ENCODE peak calls at places on chromosome 17, in five cellular contexts. One of them, this sample, is unnamed.

GRCh38 chr17:50482110-50482509 is 3.5 kb downstream of the RSAD1 start:
- DNase-seq in body of pancreas: no peak
- DNase-seq in heart left ventricle: peak
- DNase-seq in A549: no peak
- DNase-seq in IMR-90: no peak
- DNase-seq in this sample: no peak

GRCh38 chr17:77353684-77354419 is 213.1 kb downstream of the SEC14L1 start:
- DNase-seq in body of pancreas: no peak
- DNase-seq in heart left ventricle: no peak
- DNase-seq in A549: no peak
- DNase-seq in IMR-90: peak
- DNase-seq in this sample: no peak

GRCh38 chr17:16444258-16444886 is 29.0 kb downstream of the TRPV2 start:
- DNase-seq in body of pancreas: peak
- DNase-seq in heart left ventricle: no peak
- DNase-seq in A549: no peak
- DNase-seq in IMR-90: no peak
- DNase-seq in this sample: no peak

GRCh38 chr17:64781394-64781793 is 119.3 kb upstream of the SMURF2 start:
- DNase-seq in body of pancreas: peak
- DNase-seq in heart left ventricle: peak
- DNase-seq in A549: no peak
- DNase-seq in IMR-90: no peak
- DNase-seq in this sample: no peak

GRCh38 chr17:13362341-13363122 is 239.2 kb downstream of the HS3ST3A1 start:
- DNase-seq in body of pancreas: no peak
- DNase-seq in heart left ventricle: no peak
- DNase-seq in A549: no peak
- DNase-seq in IMR-90: peak
- DNase-seq in this sample: no peak

GRCh38 chr17:43667506-43668438 is 6.0 kb upstream of the MEOX1 start:
- DNase-seq in body of pancreas: no peak
- DNase-seq in heart left ventricle: peak
- DNase-seq in A549: no peak
- DNase-seq in IMR-90: peak
- DNase-seq in this sample: no peak

GRCh38 chr17:47203984-47204721 is 5.0 kb upstream of the MYL4 start:
- DNase-seq in body of pancreas: no peak
- DNase-seq in heart left ventricle: no peak
- DNase-seq in A549: no peak
- DNase-seq in IMR-90: peak
- DNase-seq in this sample: no peak

GRCh38 chr17:79003661-79004411 is 5.7 kb downstream of the CANT1 start:
- DNase-seq in body of pancreas: no peak
- DNase-seq in heart left ventricle: no peak
- DNase-seq in A549: no peak
- DNase-seq in IMR-90: no peak
- DNase-seq in this sample: no peak

GRCh38 chr17:67244621-67245072 is 349 bp downstream of the HELZ start:
- DNase-seq in body of pancreas: no peak
- DNase-seq in heart left ventricle: peak
- DNase-seq in A549: peak
- DNase-seq in IMR-90: no peak
- DNase-seq in this sample: peak

GRCh38 chr17:4119299-4119698 is 23.5 kb downstream of the ZZEF1 start:
- DNase-seq in body of pancreas: no peak
- DNase-seq in heart left ventricle: no peak
- DNase-seq in A549: no peak
- DNase-seq in IMR-90: no peak
- DNase-seq in this sample: no peak

GRCh38 chr17:42436401-42436800 is 13.3 kb upstream of the CAVIN1 start:
- DNase-seq in body of pancreas: peak
- DNase-seq in heart left ventricle: no peak
- DNase-seq in A549: no peak
- DNase-seq in IMR-90: peak
- DNase-seq in this sample: no peak

GRCh38 chr17:31517524-31517923 is 126.0 kb downstream of the RAB11FIP4 start:
- DNase-seq in body of pancreas: no peak
- DNase-seq in heart left ventricle: no peak
- DNase-seq in A549: no peak
- DNase-seq in IMR-90: no peak
- DNase-seq in this sample: no peak

GRCh38 chr17:27319536-27320221 is 25.8 kb downstream of the WSB1 start:
- DNase-seq in body of pancreas: peak
- DNase-seq in heart left ventricle: peak
- DNase-seq in A549: no peak
- DNase-seq in IMR-90: peak
- DNase-seq in this sample: no peak

GRCh38 chr17:7120123-7120522 is 5.5 kb upstream of the ASGR2 start:
- DNase-seq in body of pancreas: no peak
- DNase-seq in heart left ventricle: no peak
- DNase-seq in A549: no peak
- DNase-seq in IMR-90: no peak
- DNase-seq in this sample: no peak

GRCh38 chr17:67829331-67829730 is 4.0 kb downstream of the BPTF start:
- DNase-seq in body of pancreas: no peak
- DNase-seq in heart left ventricle: no peak
- DNase-seq in A549: no peak
- DNase-seq in IMR-90: no peak
- DNase-seq in this sample: no peak

GRCh38 chr17:63477471-63478440 is 895 bp downstream of the ACE start:
- DNase-seq in body of pancreas: no peak
- DNase-seq in heart left ventricle: no peak
- DNase-seq in A549: no peak
- DNase-seq in IMR-90: no peak
- DNase-seq in this sample: no peak

GRCh38 chr17:42424991-42425610 is 2.0 kb upstream of the CAVIN1 start:
- DNase-seq in body of pancreas: no peak
- DNase-seq in heart left ventricle: no peak
- DNase-seq in A549: no peak
- DNase-seq in IMR-90: peak
- DNase-seq in this sample: no peak

GRCh38 chr17:60139438-60140285 is 10.1 kb upstream of the CA4 start:
- DNase-seq in body of pancreas: peak
- DNase-seq in heart left ventricle: peak
- DNase-seq in A549: peak
- DNase-seq in IMR-90: peak
- DNase-seq in this sample: no peak

GRCh38 chr17:73482674-73483293 is 161.5 kb downstream of the SDK2 start:
- DNase-seq in body of pancreas: no peak
- DNase-seq in heart left ventricle: no peak
- DNase-seq in A549: no peak
- DNase-seq in IMR-90: no peak
- DNase-seq in this sample: no peak

GRCh38 chr17:58265902-58266875 is 14.5 kb downstream of the MPO start:
- DNase-seq in body of pancreas: no peak
- DNase-seq in heart left ventricle: no peak
- DNase-seq in A549: no peak
- DNase-seq in IMR-90: no peak
- DNase-seq in this sample: no peak

GRCh38 chr17:63022567-63022966 is 56.5 kb downstream of the TANC2 start:
- DNase-seq in body of pancreas: no peak
- DNase-seq in heart left ventricle: no peak
- DNase-seq in A549: no peak
- DNase-seq in IMR-90: no peak
- DNase-seq in this sample: no peak

GRCh38 chr17:57507828-57508227 is 237.3 kb downstream of the CCDC182 start:
- DNase-seq in body of pancreas: no peak
- DNase-seq in heart left ventricle: no peak
- DNase-seq in A549: no peak
- DNase-seq in IMR-90: no peak
- DNase-seq in this sample: no peak

GRCh38 chr17:4747847-4748246 is 8.1 kb upstream of the CXCL16 start:
- DNase-seq in body of pancreas: peak
- DNase-seq in heart left ventricle: no peak
- DNase-seq in A549: no peak
- DNase-seq in IMR-90: no peak
- DNase-seq in this sample: no peak

GRCh38 chr17:78357687-78358537 is 2.0 kb downstream of the SOCS3 start:
- DNase-seq in body of pancreas: no peak
- DNase-seq in heart left ventricle: no peak
- DNase-seq in A549: no peak
- DNase-seq in IMR-90: no peak
- DNase-seq in this sample: peak

GRCh38 chr17:73616120-73616872 is 27.9 kb downstream of the SDK2 start:
- DNase-seq in body of pancreas: no peak
- DNase-seq in heart left ventricle: peak
- DNase-seq in A549: no peak
- DNase-seq in IMR-90: no peak
- DNase-seq in this sample: no peak

GRCh38 chr17:46190763-46191162 is 2.5 kb downstream of the KANSL1 start:
- DNase-seq in body of pancreas: no peak
- DNase-seq in heart left ventricle: no peak
- DNase-seq in A549: no peak
- DNase-seq in IMR-90: peak
- DNase-seq in this sample: no peak

GRCh38 chr17:68792042-68792685 is 163.0 kb downstream of the ABCA8 start:
- DNase-seq in body of pancreas: no peak
- DNase-seq in heart left ventricle: no peak
- DNase-seq in A549: no peak
- DNase-seq in IMR-90: peak
- DNase-seq in this sample: no peak

GRCh38 chr17:67487506-67487905 is 110.4 kb downstream of the PITPNC1 start:
- DNase-seq in body of pancreas: no peak
- DNase-seq in heart left ventricle: no peak
- DNase-seq in A549: no peak
- DNase-seq in IMR-90: peak
- DNase-seq in this sample: no peak

GRCh38 chr17:31820691-31821435 is 38.2 kb downstream of the COPRS start:
- DNase-seq in body of pancreas: no peak
- DNase-seq in heart left ventricle: no peak
- DNase-seq in A549: no peak
- DNase-seq in IMR-90: peak
- DNase-seq in this sample: no peak

GRCh38 chr17:30104575-30105339 is 11.9 kb upstream of the NSRP1 start:
- DNase-seq in body of pancreas: peak
- DNase-seq in heart left ventricle: peak
- DNase-seq in A549: peak
- DNase-seq in IMR-90: peak
- DNase-seq in this sample: peak

GRCh38 chr17:79760197-79760906 is 17.6 kb upstream of the CBX2 start:
- DNase-seq in body of pancreas: no peak
- DNase-seq in heart left ventricle: peak
- DNase-seq in A549: no peak
- DNase-seq in IMR-90: no peak
- DNase-seq in this sample: no peak

GRCh38 chr17:9696279-9697044 is 51.1 kb downstream of the USP43 start:
- DNase-seq in body of pancreas: no peak
- DNase-seq in heart left ventricle: no peak
- DNase-seq in A549: no peak
- DNase-seq in IMR-90: no peak
- DNase-seq in this sample: no peak

GRCh38 chr17:45118691-45119090 is 13.6 kb downstream of the PLCD3 start:
- DNase-seq in body of pancreas: no peak
- DNase-seq in heart left ventricle: no peak
- DNase-seq in A549: no peak
- DNase-seq in IMR-90: no peak
- DNase-seq in this sample: no peak

GRCh38 chr17:47978324-47978723 is 7.4 kb downstream of the CDK5RAP3 start:
- DNase-seq in body of pancreas: peak
- DNase-seq in heart left ventricle: no peak
- DNase-seq in A549: peak
- DNase-seq in IMR-90: peak
- DNase-seq in this sample: peak

DNA sequence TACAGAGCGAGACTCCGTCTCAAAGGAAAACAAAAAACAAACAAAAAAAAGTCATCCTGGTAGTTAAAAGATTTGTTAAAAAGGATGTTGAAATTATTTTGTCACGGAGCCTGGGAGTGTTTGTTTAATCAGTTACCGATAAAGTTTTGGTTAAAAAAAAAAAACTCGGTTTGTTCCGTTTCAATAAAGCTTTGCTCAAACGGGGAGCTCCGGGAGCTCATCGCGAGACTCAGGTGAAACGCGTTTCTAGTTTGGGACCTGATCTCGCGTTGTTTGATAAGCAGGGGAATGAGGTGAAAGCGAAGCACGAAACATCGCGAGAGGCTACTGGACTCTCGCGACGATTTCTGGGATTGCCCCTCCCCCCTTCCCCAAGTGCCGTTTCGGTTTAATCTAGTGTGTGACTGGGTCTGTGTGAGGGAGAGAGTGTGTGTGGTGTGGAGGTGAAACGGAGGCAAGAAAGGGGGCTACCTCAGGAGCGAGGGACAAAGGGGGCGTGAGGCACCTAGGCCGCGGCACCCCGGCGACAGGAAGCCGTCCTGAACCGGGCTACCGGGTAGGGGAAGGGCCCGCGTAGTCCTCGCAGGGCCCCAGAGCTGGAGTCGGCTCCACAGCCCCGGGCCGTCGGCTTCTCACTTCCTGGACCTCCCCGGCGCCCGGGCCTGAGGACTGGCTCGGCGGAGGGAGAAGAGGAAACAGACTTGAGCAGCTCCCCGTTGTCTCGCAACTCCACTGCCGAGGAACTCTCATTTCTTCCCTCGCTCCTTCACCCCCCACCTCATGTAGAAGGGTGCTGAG is at the start of gene CDK12:
- DNase-seq in body of pancreas: peak
- DNase-seq in heart left ventricle: peak
- DNase-seq in A549: peak
- DNase-seq in IMR-90: peak
- DNase-seq in this sample: peak
- TF ChIP-seq POLR2A in body of pancreas: peak
- TF ChIP-seq POLR2A in heart left ventricle: no peak
- TF ChIP-seq POLR2A in A549: peak
- TF ChIP-seq POLR2A in IMR-90: peak
- TF ChIP-seq POLR2A in this sample: peak

GRCh38 chr17:65886240-65886639 is 305.7 kb downstream of the CEP112 start:
- DNase-seq in body of pancreas: no peak
- DNase-seq in heart left ventricle: no peak
- DNase-seq in A549: no peak
- DNase-seq in IMR-90: peak
- DNase-seq in this sample: no peak
- TF ChIP-seq POLR2A in body of pancreas: no peak
- TF ChIP-seq POLR2A in heart left ventricle: no peak
- TF ChIP-seq POLR2A in A549: no peak
- TF ChIP-seq POLR2A in IMR-90: no peak
- TF ChIP-seq POLR2A in this sample: no peak

GRCh38 chr17:55225237-55225636 is 39.5 kb upstream of the HLF start:
- DNase-seq in body of pancreas: no peak
- DNase-seq in heart left ventricle: no peak
- DNase-seq in A549: no peak
- DNase-seq in IMR-90: no peak
- DNase-seq in this sample: no peak
- TF ChIP-seq POLR2A in body of pancreas: no peak
- TF ChIP-seq POLR2A in heart left ventricle: no peak
- TF ChIP-seq POLR2A in A549: no peak
- TF ChIP-seq POLR2A in IMR-90: no peak
- TF ChIP-seq POLR2A in this sample: no peak

GRCh38 chr17:82457790-82458129 is 781 bp upstream of the NARF start:
- DNase-seq in body of pancreas: no peak
- DNase-seq in heart left ventricle: no peak
- DNase-seq in A549: no peak
- DNase-seq in IMR-90: no peak
- DNase-seq in this sample: no peak
- TF ChIP-seq POLR2A in body of pancreas: no peak
- TF ChIP-seq POLR2A in heart left ventricle: no peak
- TF ChIP-seq POLR2A in A549: no peak
- TF ChIP-seq POLR2A in IMR-90: no peak
- TF ChIP-seq POLR2A in this sample: no peak

This sample was measured in H54.